ENCODE peak calls at places on chromosomes 6 and 20, in four cellular contexts. One of them, this sample, is unnamed.

GRCh38 chr6:33600761-33601160 is 20.4 kb upstream of the ITPR3 start:
- DNase-seq in GDM1: no peak
- DNase-seq in NK-92 treated with Interleukin-12 subunit alpha and Interleukin-12 subunit beta, amount 100 ng/mL, for 24 hours: no peak
- DNase-seq in fibroblast of the aortic adventitia: no peak
- DNase-seq in this sample: no peak

GRCh38 chr6:146582857-146583256 is 15.9 kb upstream of the ADGB start:
- DNase-seq in NK-92 treated with Interleukin-12 subunit alpha and Interleukin-12 subunit beta, amount 100 ng/mL, for 24 hours: no peak
- DNase-seq in GDM1: no peak
- DNase-seq in fibroblast of the aortic adventitia: peak
- DNase-seq in this sample: peak

GRCh38 chr20:11249683-11250082 is 575.9 kb upstream of the JAG1 start:
- DNase-seq in NK-92 treated with Interleukin-12 subunit alpha and Interleukin-12 subunit beta, amount 100 ng/mL, for 24 hours: no peak
- DNase-seq in fibroblast of the aortic adventitia: no peak
- DNase-seq in GDM1: no peak
- DNase-seq in this sample: no peak

GRCh38 chr6:78810146-78810545 is 57.2 kb upstream of the IRAK1BP1 start:
- DNase-seq in fibroblast of the aortic adventitia: peak
- DNase-seq in NK-92 treated with Interleukin-12 subunit alpha and Interleukin-12 subunit beta, amount 100 ng/mL, for 24 hours: no peak
- DNase-seq in GDM1: no peak
- DNase-seq in this sample: peak

GRCh38 chr6:72560721-72561593 is 60.9 kb upstream of the KCNQ5 start:
- DNase-seq in fibroblast of the aortic adventitia: peak
- DNase-seq in NK-92 treated with Interleukin-12 subunit alpha and Interleukin-12 subunit beta, amount 100 ng/mL, for 24 hours: no peak
- DNase-seq in GDM1: no peak
- DNase-seq in this sample: peak

GRCh38 chr20:61026173-61026572 is 225.9 kb upstream of the CDH4 start:
- DNase-seq in NK-92 treated with Interleukin-12 subunit alpha and Interleukin-12 subunit beta, amount 100 ng/mL, for 24 hours: no peak
- DNase-seq in fibroblast of the aortic adventitia: no peak
- DNase-seq in GDM1: no peak
- DNase-seq in this sample: no peak

GRCh38 chr6:43817192-43817591 is 47.2 kb downstream of the VEGFA start:
- DNase-seq in fibroblast of the aortic adventitia: peak
- DNase-seq in GDM1: peak
- DNase-seq in NK-92 treated with Interleukin-12 subunit alpha and Interleukin-12 subunit beta, amount 100 ng/mL, for 24 hours: peak
- DNase-seq in this sample: peak

GRCh38 chr6:2630362-2630761 is 120.4 kb downstream of the MYLK4 start:
- DNase-seq in fibroblast of the aortic adventitia: peak
- DNase-seq in GDM1: no peak
- DNase-seq in NK-92 treated with Interleukin-12 subunit alpha and Interleukin-12 subunit beta, amount 100 ng/mL, for 24 hours: no peak
- DNase-seq in this sample: peak

GRCh38 chr6:30171677-30172471 is 8.5 kb downstream of the TRIM15 start:
- DNase-seq in fibroblast of the aortic adventitia: peak
- DNase-seq in NK-92 treated with Interleukin-12 subunit alpha and Interleukin-12 subunit beta, amount 100 ng/mL, for 24 hours: no peak
- DNase-seq in GDM1: no peak
- DNase-seq in this sample: peak

GRCh38 chr20:42634096-42634495 is 555.6 kb downstream of the PTPRT start:
- DNase-seq in GDM1: no peak
- DNase-seq in fibroblast of the aortic adventitia: no peak
- DNase-seq in NK-92 treated with Interleukin-12 subunit alpha and Interleukin-12 subunit beta, amount 100 ng/mL, for 24 hours: no peak
- DNase-seq in this sample: no peak

GRCh38 chr20:23340524-23340923 is 10.1 kb upstream of the NXT1 start:
- DNase-seq in fibroblast of the aortic adventitia: peak
- DNase-seq in NK-92 treated with Interleukin-12 subunit alpha and Interleukin-12 subunit beta, amount 100 ng/mL, for 24 hours: peak
- DNase-seq in GDM1: peak
- DNase-seq in this sample: peak

GRCh38 chr6:83546636-83547035 is 34.3 kb downstream of the PRSS35 start:
- DNase-seq in fibroblast of the aortic adventitia: no peak
- DNase-seq in GDM1: no peak
- DNase-seq in NK-92 treated with Interleukin-12 subunit alpha and Interleukin-12 subunit beta, amount 100 ng/mL, for 24 hours: no peak
- DNase-seq in this sample: no peak

GRCh38 chr20:4684837-4685413 is 36.8 kb upstream of the PRND start:
- DNase-seq in NK-92 treated with Interleukin-12 subunit alpha and Interleukin-12 subunit beta, amount 100 ng/mL, for 24 hours: no peak
- DNase-seq in fibroblast of the aortic adventitia: peak
- DNase-seq in GDM1: no peak
- DNase-seq in this sample: peak

GRCh38 chr6:3282461-3283236 is 23.9 kb downstream of the PSMG4 start:
- DNase-seq in GDM1: no peak
- DNase-seq in fibroblast of the aortic adventitia: no peak
- DNase-seq in NK-92 treated with Interleukin-12 subunit alpha and Interleukin-12 subunit beta, amount 100 ng/mL, for 24 hours: no peak
- DNase-seq in this sample: no peak

GRCh38 chr20:8693709-8694108 is 375.2 kb upstream of the PLCB4 start:
- DNase-seq in fibroblast of the aortic adventitia: peak
- DNase-seq in NK-92 treated with Interleukin-12 subunit alpha and Interleukin-12 subunit beta, amount 100 ng/mL, for 24 hours: no peak
- DNase-seq in GDM1: no peak
- DNase-seq in this sample: peak

GRCh38 chr6:159214281-159214680 is 45.1 kb downstream of the FNDC1 start:
- DNase-seq in fibroblast of the aortic adventitia: no peak
- DNase-seq in GDM1: no peak
- DNase-seq in NK-92 treated with Interleukin-12 subunit alpha and Interleukin-12 subunit beta, amount 100 ng/mL, for 24 hours: no peak
- DNase-seq in this sample: no peak

GRCh38 chr20:23225407-23226060 is 125.1 kb upstream of the NXT1 start:
- DNase-seq in GDM1: no peak
- DNase-seq in fibroblast of the aortic adventitia: peak
- DNase-seq in NK-92 treated with Interleukin-12 subunit alpha and Interleukin-12 subunit beta, amount 100 ng/mL, for 24 hours: peak
- DNase-seq in this sample: peak

GRCh38 chr6:160088069-160088773 is 33.4 kb upstream of the SLC22A1 start:
- DNase-seq in fibroblast of the aortic adventitia: peak
- DNase-seq in GDM1: no peak
- DNase-seq in NK-92 treated with Interleukin-12 subunit alpha and Interleukin-12 subunit beta, amount 100 ng/mL, for 24 hours: no peak
- DNase-seq in this sample: peak

GRCh38 chr6:170292778-170293164 is 1.9 kb upstream of the DLL1 start:
- DNase-seq in NK-92 treated with Interleukin-12 subunit alpha and Interleukin-12 subunit beta, amount 100 ng/mL, for 24 hours: no peak
- DNase-seq in fibroblast of the aortic adventitia: no peak
- DNase-seq in GDM1: no peak
- DNase-seq in this sample: no peak

GRCh38 chr6:137867685-137868509 is 838 bp downstream of the TNFAIP3 start:
- DNase-seq in GDM1: no peak
- DNase-seq in fibroblast of the aortic adventitia: no peak
- DNase-seq in NK-92 treated with Interleukin-12 subunit alpha and Interleukin-12 subunit beta, amount 100 ng/mL, for 24 hours: no peak
- DNase-seq in this sample: no peak

GRCh38 chr6:135008072-135008940 is 46.3 kb downstream of the HBS1L start:
- DNase-seq in fibroblast of the aortic adventitia: no peak
- DNase-seq in GDM1: no peak
- DNase-seq in NK-92 treated with Interleukin-12 subunit alpha and Interleukin-12 subunit beta, amount 100 ng/mL, for 24 hours: no peak
- DNase-seq in this sample: no peak

GRCh38 chr20:50305636-50306477 is 115.2 kb downstream of the CEBPB start:
- DNase-seq in GDM1: no peak
- DNase-seq in fibroblast of the aortic adventitia: peak
- DNase-seq in NK-92 treated with Interleukin-12 subunit alpha and Interleukin-12 subunit beta, amount 100 ng/mL, for 24 hours: no peak
- DNase-seq in this sample: peak

GRCh38 chr6:146154197-146154596 is 125.3 kb downstream of the GRM1 start:
- DNase-seq in fibroblast of the aortic adventitia: no peak
- DNase-seq in NK-92 treated with Interleukin-12 subunit alpha and Interleukin-12 subunit beta, amount 100 ng/mL, for 24 hours: no peak
- DNase-seq in GDM1: no peak
- DNase-seq in this sample: no peak

GRCh38 chr6:116289876-116290275 is 10.1 kb upstream of the TSPYL1 start:
- DNase-seq in fibroblast of the aortic adventitia: no peak
- DNase-seq in NK-92 treated with Interleukin-12 subunit alpha and Interleukin-12 subunit beta, amount 100 ng/mL, for 24 hours: no peak
- DNase-seq in GDM1: no peak
- DNase-seq in this sample: no peak

GRCh38 chr6:111805511-111806181 is 67.6 kb downstream of the FYN start:
- DNase-seq in fibroblast of the aortic adventitia: peak
- DNase-seq in NK-92 treated with Interleukin-12 subunit alpha and Interleukin-12 subunit beta, amount 100 ng/mL, for 24 hours: peak
- DNase-seq in GDM1: no peak
- DNase-seq in this sample: peak